ENCODE peak calls at places on chromosomes 7 and 10, in six cellular contexts. One of them, this sample, is unnamed.

GRCh38 chr7:949021-949934 is 5.2 kb downstream of the ADAP1 start:
- DNase-seq in IMR-90: no peak
- DNase-seq in transverse colon: peak
- DNase-seq in sigmoid colon: peak
- DNase-seq in heart left ventricle: peak
- DNase-seq in lower leg skin: peak
- DNase-seq in this sample: no peak

GRCh38 chr10:114685456-114685855 is 27.4 kb upstream of the ABLIM1 start:
- DNase-seq in IMR-90: no peak
- DNase-seq in transverse colon: no peak
- DNase-seq in sigmoid colon: no peak
- DNase-seq in heart left ventricle: peak
- DNase-seq in lower leg skin: no peak
- DNase-seq in this sample: no peak

GRCh38 chr10:8084799-8085198 is 30.3 kb downstream of the GATA3 start:
- DNase-seq in IMR-90: no peak
- DNase-seq in transverse colon: no peak
- DNase-seq in sigmoid colon: peak
- DNase-seq in heart left ventricle: no peak
- DNase-seq in lower leg skin: no peak
- DNase-seq in this sample: no peak

GRCh38 chr10:8912108-8912507 is 857.6 kb downstream of the GATA3 start:
- DNase-seq in IMR-90: no peak
- DNase-seq in transverse colon: no peak
- DNase-seq in sigmoid colon: no peak
- DNase-seq in heart left ventricle: no peak
- DNase-seq in lower leg skin: no peak
- DNase-seq in this sample: no peak

GRCh38 chr10:123970207-123970926 is 78.8 kb upstream of the CPXM2 start:
- DNase-seq in IMR-90: no peak
- DNase-seq in transverse colon: no peak
- DNase-seq in sigmoid colon: no peak
- DNase-seq in heart left ventricle: no peak
- DNase-seq in lower leg skin: no peak
- DNase-seq in this sample: no peak

GRCh38 chr10:117590516-117590915 is 48.0 kb downstream of the EMX2 start:
- DNase-seq in IMR-90: no peak
- DNase-seq in transverse colon: no peak
- DNase-seq in sigmoid colon: peak
- DNase-seq in heart left ventricle: no peak
- DNase-seq in lower leg skin: no peak
- DNase-seq in this sample: no peak

GRCh38 chr7:142629588-142630260 is 119.5 kb upstream of the PRSS1 start:
- DNase-seq in IMR-90: peak
- DNase-seq in transverse colon: no peak
- DNase-seq in sigmoid colon: no peak
- DNase-seq in heart left ventricle: no peak
- DNase-seq in lower leg skin: no peak
- DNase-seq in this sample: no peak

GRCh38 chr10:44926771-44927751 is 15.9 kb downstream of the TMEM72 start:
- DNase-seq in IMR-90: peak
- DNase-seq in transverse colon: no peak
- DNase-seq in sigmoid colon: peak
- DNase-seq in heart left ventricle: no peak
- DNase-seq in lower leg skin: peak
- DNase-seq in this sample: peak

GRCh38 chr7:155296006-155296787 is 1.5 kb upstream of the INSIG1 start:
- DNase-seq in IMR-90: no peak
- DNase-seq in transverse colon: no peak
- DNase-seq in sigmoid colon: no peak
- DNase-seq in heart left ventricle: no peak
- DNase-seq in lower leg skin: no peak
- DNase-seq in this sample: peak
- TF ChIP-seq POLR2A in IMR-90: peak
- TF ChIP-seq POLR2A in transverse colon: no peak
- TF ChIP-seq POLR2A in sigmoid colon: no peak
- TF ChIP-seq POLR2A in heart left ventricle: no peak
- TF ChIP-seq POLR2A in lower leg skin: no peak
- TF ChIP-seq POLR2A in this sample: no peak

DNA sequence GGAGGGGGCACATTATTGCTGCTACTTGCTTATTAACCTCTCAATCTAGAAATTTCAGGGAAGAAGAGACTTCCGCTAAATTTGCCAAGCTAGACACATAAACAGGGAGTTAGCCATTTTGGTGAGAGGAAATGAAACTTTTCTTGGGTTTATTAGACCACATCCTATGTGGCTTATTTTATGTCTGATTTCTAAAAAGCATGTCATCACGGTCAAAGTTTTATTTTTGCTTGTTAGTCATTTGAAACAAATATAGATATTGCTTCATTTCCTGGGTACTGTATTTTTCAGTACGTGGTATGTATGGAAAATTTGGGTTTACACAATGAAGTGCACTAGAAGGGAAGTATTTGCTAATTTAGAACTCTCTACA is 144.1 kb downstream of the TCF7L2 start:
- DNase-seq in IMR-90: peak
- DNase-seq in transverse colon: no peak
- DNase-seq in sigmoid colon: no peak
- DNase-seq in heart left ventricle: no peak
- DNase-seq in lower leg skin: no peak
- DNase-seq in this sample: no peak
- H3K4me3 ChIP-seq in IMR-90: no peak
- H3K4me3 ChIP-seq in transverse colon: no peak
- H3K4me3 ChIP-seq in sigmoid colon: no peak
- H3K4me3 ChIP-seq in heart left ventricle: no peak
- H3K4me3 ChIP-seq in lower leg skin: no peak
- H3K4me3 ChIP-seq in this sample: no peak

DNA sequence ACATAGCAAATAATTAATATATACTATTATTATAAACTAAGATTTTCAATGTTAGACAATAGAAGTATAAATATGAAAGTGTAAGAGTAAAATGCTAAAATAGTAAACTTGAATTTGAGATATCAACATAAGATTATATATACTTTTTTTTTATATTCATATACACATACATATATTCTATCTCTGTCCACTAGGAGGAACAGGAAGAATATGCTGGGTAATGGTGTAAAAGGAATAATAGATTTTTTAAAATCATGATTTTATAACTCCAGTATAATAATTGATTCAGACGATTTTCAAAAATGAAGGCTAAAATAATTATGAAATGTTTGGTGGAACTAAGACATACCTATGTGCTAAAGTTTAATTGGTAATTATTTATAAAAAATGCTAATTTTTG is 37.7 kb downstream of the AGMO start:
- DNase-seq in IMR-90: no peak
- DNase-seq in transverse colon: no peak
- DNase-seq in sigmoid colon: no peak
- DNase-seq in heart left ventricle: no peak
- DNase-seq in lower leg skin: no peak
- DNase-seq in this sample: no peak
- TF ChIP-seq POLR2A in IMR-90: no peak
- TF ChIP-seq POLR2A in transverse colon: no peak
- TF ChIP-seq POLR2A in sigmoid colon: no peak
- TF ChIP-seq POLR2A in heart left ventricle: no peak
- TF ChIP-seq POLR2A in lower leg skin: no peak
- TF ChIP-seq POLR2A in this sample: no peak

GRCh38 chr10:72245949-72246525 is 27.7 kb upstream of the DDIT4 start:
- DNase-seq in IMR-90: no peak
- DNase-seq in transverse colon: no peak
- DNase-seq in sigmoid colon: no peak
- DNase-seq in heart left ventricle: no peak
- DNase-seq in lower leg skin: no peak
- DNase-seq in this sample: no peak
- H3K4me3 ChIP-seq in IMR-90: no peak
- H3K4me3 ChIP-seq in transverse colon: no peak
- H3K4me3 ChIP-seq in sigmoid colon: no peak
- H3K4me3 ChIP-seq in heart left ventricle: no peak
- H3K4me3 ChIP-seq in lower leg skin: no peak
- H3K4me3 ChIP-seq in this sample: no peak

GRCh38 chr10:72320676-72321247 is 34.0 kb downstream of the DNAJB12 start:
- DNase-seq in IMR-90: peak
- DNase-seq in transverse colon: peak
- DNase-seq in sigmoid colon: peak
- DNase-seq in heart left ventricle: peak
- DNase-seq in lower leg skin: peak
- DNase-seq in this sample: peak

GRCh38 chr10:72321248-72322029 is 33.3 kb downstream of the DNAJB12 start:
- DNase-seq in IMR-90: no peak
- DNase-seq in transverse colon: no peak
- DNase-seq in sigmoid colon: no peak
- DNase-seq in heart left ventricle: no peak
- DNase-seq in lower leg skin: no peak
- DNase-seq in this sample: no peak

GRCh38 chr10:72318383-72319262 is 36.1 kb downstream of the DNAJB12 start:
- DNase-seq in IMR-90: no peak
- DNase-seq in transverse colon: no peak
- DNase-seq in sigmoid colon: no peak
- DNase-seq in heart left ventricle: no peak
- DNase-seq in lower leg skin: no peak
- DNase-seq in this sample: no peak

GRCh38 chr10:72322030-72322279 is 32.8 kb downstream of the DNAJB12 start:
- DNase-seq in IMR-90: no peak
- DNase-seq in transverse colon: no peak
- DNase-seq in sigmoid colon: no peak
- DNase-seq in heart left ventricle: no peak
- DNase-seq in lower leg skin: no peak
- DNase-seq in this sample: no peak

DNA sequence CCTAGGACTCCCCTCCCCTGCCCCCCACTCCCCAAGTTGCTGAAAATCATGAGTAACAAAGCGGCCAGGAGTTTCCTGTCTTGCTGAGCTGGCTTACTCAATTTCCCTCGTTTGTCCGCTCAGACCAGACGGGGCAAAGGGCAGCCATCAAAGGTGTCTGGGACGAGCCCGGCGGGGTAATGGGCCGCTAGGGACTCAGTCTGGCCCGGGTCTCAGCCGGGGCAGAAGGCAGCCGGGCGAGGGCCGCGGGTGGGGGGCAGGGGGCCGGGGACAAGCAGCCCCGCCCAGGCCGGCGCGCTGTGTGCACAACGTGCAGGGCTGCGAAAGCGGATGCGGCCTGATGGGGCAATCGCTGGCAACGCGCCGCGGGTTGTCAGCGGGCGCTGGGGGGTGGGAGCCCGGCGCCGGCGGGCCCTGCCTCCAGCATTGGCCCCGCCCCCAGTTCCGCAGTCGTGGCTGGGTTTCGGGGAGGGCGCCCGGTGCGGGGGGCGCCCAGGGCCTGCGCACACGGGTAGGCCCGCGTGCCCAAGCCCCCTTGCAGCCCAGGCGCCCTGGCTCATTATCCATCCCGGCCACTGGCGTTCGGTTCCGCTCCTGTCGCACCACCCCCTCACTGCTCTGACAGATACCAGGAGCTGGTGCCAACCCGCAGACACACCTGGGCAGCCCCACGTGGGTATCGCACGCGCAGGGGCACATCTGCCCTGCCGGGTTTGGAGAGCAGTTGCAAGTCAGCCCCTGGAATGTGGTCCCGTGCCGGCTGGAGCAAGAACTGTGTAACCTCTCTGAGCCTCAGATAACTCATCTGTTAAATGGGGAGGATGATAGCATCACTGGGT is 35.1 kb downstream of the DNAJB12 start:
- DNase-seq in IMR-90: peak
- DNase-seq in transverse colon: peak
- DNase-seq in sigmoid colon: peak
- DNase-seq in heart left ventricle: peak
- DNase-seq in lower leg skin: peak
- DNase-seq in this sample: peak
- TF ChIP-seq POLR2A in IMR-90: peak
- TF ChIP-seq POLR2A in transverse colon: peak
- TF ChIP-seq POLR2A in sigmoid colon: no peak
- TF ChIP-seq POLR2A in heart left ventricle: peak
- TF ChIP-seq POLR2A in lower leg skin: no peak
- TF ChIP-seq POLR2A in this sample: peak

GRCh38 chr10:119996944-119997343 is 104.4 kb downstream of the SEC23IP start:
- DNase-seq in IMR-90: no peak
- DNase-seq in transverse colon: no peak
- DNase-seq in sigmoid colon: no peak
- DNase-seq in heart left ventricle: no peak
- DNase-seq in lower leg skin: no peak
- DNase-seq in this sample: no peak

GRCh38 chr10:119997429-119997828 is 104.9 kb downstream of the SEC23IP start:
- DNase-seq in IMR-90: no peak
- DNase-seq in transverse colon: no peak
- DNase-seq in sigmoid colon: no peak
- DNase-seq in heart left ventricle: no peak
- DNase-seq in lower leg skin: no peak
- DNase-seq in this sample: no peak

GRCh38 chr10:119989966-119990365 is 97.4 kb downstream of the SEC23IP start:
- DNase-seq in IMR-90: no peak
- DNase-seq in transverse colon: no peak
- DNase-seq in sigmoid colon: no peak
- DNase-seq in heart left ventricle: no peak
- DNase-seq in lower leg skin: no peak
- DNase-seq in this sample: no peak

DNA sequence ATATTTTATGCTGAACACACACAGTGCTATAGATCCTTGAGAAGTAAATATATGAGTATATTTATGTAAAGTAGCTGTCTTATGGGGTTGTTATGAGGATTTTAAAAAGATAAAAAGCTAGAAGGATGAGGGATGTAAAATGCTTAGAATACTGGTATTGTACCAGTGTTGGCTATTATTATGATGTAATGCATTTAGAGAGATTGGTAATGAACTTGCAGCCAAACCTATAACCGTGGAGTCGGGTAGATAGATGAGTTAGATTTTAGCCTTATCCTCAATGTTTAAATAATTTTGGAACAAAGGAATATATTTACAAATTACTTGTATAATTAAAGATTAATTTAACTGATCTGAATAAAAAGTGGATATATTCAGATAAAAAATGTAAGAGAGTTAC is 99.3 kb downstream of the SEC23IP start:
- DNase-seq in IMR-90: no peak
- DNase-seq in transverse colon: no peak
- DNase-seq in sigmoid colon: no peak
- DNase-seq in heart left ventricle: no peak
- DNase-seq in lower leg skin: no peak
- DNase-seq in this sample: no peak
- H3K4me3 ChIP-seq in IMR-90: no peak
- H3K4me3 ChIP-seq in transverse colon: no peak
- H3K4me3 ChIP-seq in sigmoid colon: no peak
- H3K4me3 ChIP-seq in heart left ventricle: no peak
- H3K4me3 ChIP-seq in lower leg skin: no peak
- H3K4me3 ChIP-seq in this sample: no peak

This sample was measured in ovary.